ENCODE peak calls at places on chromosomes 11 and 22, in four cellular contexts. X is K562, H is H1, B is GM12878. J is an unnamed sample.

GRCh38 chr11:120117991-120118390 is 19.9 kb downstream of the TRIM29 start:
- DNase-seq in H (no peak), B (no peak), X (no peak), J (no peak)

GRCh38 chr11:9953994-9954626 is 290.2 kb downstream of the SWAP70 start:
- DNase-seq in B (no peak), X (no peak), H (no peak), J (no peak)

GRCh38 chr11:126654886-126655806 is 299.7 kb downstream of the ST3GAL4 start:
- DNase-seq in B (no peak), X (no peak), H (no peak), J (no peak)

GRCh38 chr22:20319041-20319744 is 667 bp downstream of the DGCR6L start:
- DNase-seq in B (no peak), X (peak), H (peak), J (peak)

GRCh38 chr11:76799061-76799804 is 16.1 kb downstream of the TSKU start:
- DNase-seq in B (no peak), X (peak), H (peak), J (peak)

GRCh38 chr11:126917531-126918204 is 82.9 kb downstream of the KIRREL3 start:
- DNase-seq in X (no peak), H (no peak), B (peak), J (no peak)

GRCh38 chr11:43989162-43989961 is 46.9 kb downstream of the C11orf96 start:
- DNase-seq in B (no peak), H (no peak), X (no peak), J (peak)

GRCh38 chr11:119661226-119661625 is 67.8 kb downstream of the NECTIN1 start:
- DNase-seq in X (no peak), H (no peak), B (no peak), J (no peak)

GRCh38 chr11:518463-519202 is 11.6 kb upstream of the RNH1 start:
- DNase-seq in H (peak), B (no peak), X (peak), J (peak)

GRCh38 chr11:110182886-110183285 is 89.7 kb downstream of the ZC3H12C start:
- DNase-seq in H (no peak), B (no peak), X (no peak), J (no peak)

GRCh38 chr22:19811811-19812771 is 42.6 kb downstream of the GNB1L start:
- DNase-seq in X (no peak), H (peak), B (no peak), J (peak)

GRCh38 chr11:109123811-109124787 is 297.9 kb upstream of the C11orf87 start:
- DNase-seq in X (no peak), B (no peak), H (no peak), J (no peak)

DNA sequence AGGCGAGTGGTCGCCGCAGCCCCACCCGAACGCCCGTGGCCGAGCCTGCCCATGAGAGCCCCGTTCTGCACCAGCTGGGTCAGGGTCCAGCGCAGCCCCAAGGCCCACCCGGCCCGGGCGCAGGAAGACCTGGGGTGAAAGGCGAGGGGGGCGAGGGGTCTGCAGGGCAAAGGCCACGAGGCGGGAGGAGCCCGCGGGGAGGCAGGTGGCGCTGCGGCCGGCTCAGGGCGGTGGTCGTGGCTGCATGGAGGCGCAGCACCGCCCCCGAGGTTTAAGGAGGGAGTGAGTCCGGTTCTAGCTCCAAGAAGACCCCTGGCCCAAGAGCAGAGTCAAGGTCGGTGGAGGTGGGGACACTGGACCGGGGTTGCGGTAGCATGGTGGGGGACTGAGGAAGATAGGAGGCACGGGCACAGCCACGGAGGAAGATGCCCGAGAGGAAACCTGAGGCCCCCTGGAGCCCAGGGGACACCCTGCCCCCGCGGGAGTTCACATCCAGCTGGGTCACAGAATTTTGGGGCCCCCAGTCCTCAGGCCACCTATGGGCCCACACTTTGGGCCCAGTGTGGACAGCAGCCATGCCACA is 498 bp upstream of the HDAC10 start:
- DNase-seq in X (no peak), B (no peak), H (no peak), J (no peak)
- TF ChIP-seq NRF1 in X (peak), B (no peak), H (no peak), J (no peak)

DNA sequence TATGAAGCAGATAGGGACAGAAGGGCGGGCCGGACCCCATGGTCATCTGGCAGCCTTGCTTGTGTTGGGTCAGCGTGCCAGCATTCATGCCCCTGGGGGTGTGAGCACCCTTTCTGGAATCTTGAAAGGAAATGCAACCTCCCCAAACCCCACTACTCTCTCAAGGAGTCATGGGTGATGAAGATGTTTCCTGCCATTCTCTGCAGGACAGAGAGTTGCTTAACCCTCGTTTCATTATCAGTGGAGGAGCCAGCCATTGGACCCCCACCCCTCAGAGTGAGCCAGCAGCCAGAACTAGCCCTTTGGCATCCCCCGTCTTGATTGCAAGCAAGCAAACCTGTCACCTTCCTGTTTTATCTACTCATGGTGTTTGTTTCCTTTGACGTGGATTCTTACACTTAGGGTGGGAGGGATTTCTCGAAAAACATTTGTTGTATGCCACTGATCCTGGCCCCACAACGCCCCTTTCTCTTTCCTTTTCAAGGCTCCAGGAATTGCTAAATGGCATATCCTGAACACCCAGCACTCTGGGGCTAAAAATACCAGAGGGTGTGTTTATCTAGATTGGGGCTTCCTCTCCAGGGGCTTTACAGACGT is 258.3 kb downstream of the ETS1 start:
- DNase-seq in B (no peak), X (no peak), H (no peak), J (no peak)
- TF ChIP-seq NRF1 in B (no peak), X (no peak), H (no peak), J (no peak)

GRCh38 chr11:67276821-67277230 is 10.6 kb downstream of the GRK2 start:
- DNase-seq in H (no peak), B (no peak), X (peak), J (no peak)
- TF ChIP-seq NRF1 in H (no peak), B (no peak), X (no peak), J (no peak)

GRCh38 chr11:131581006-131581405 is 210.6 kb downstream of the NTM start:
- DNase-seq in B (no peak), H (no peak), X (no peak), J (no peak)
- TF ChIP-seq NRF1 in B (no peak), H (no peak), X (no peak), J (no peak)

GRCh38 chr11:86919557-86920210 is 35.5 kb downstream of the FZD4 start:
- DNase-seq in H (no peak), B (no peak), X (peak), J (peak)
- TF ChIP-seq NRF1 in H (no peak), B (no peak), X (no peak), J (no peak)

DNA sequence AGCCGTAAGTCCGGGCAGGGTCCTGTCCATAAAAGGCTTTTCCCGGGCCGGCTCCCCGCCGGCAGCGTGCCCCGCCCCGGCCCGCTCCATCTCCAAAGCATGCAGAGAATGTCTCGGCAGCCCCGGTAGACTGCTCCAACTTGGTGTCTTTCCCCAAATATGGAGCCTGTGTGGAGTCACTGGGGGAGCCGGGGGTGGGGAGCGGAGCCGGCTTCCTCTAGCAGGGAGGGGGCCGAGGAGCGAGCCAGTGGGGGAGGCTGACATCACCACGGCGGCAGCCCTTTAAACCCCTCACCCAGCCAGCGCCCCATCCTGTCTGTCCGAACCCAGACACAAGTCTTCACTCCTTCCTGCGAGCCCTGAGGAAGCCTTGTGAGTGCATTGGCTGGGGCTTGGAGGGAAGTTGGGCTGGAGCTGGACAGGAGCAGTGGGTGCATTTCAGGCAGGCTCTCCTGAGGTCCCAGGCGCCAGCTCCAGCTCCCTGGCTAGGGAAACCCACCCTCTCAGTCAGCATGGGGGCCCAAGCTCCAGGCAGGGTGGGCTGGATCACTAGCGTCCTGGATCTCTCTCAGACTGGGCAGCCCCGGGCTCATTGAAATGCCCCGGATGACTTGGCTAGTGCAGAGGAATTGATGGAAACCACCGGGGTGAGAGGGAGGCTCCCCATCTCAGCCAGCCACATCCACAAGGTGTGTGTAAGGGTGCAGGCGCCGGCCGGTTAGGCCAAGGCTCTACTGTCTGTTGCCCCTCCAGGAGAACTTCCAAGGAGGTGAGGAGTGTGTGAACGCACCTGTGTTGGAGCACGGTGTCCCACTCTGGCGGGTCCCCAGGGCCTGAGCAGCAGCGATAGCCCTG is at the start of gene TAGLN:
- DNase-seq in H (peak), X (no peak), B (no peak), J (no peak)
- TF ChIP-seq NRF1 in H (no peak), X (no peak), B (no peak), J (no peak)

DNA sequence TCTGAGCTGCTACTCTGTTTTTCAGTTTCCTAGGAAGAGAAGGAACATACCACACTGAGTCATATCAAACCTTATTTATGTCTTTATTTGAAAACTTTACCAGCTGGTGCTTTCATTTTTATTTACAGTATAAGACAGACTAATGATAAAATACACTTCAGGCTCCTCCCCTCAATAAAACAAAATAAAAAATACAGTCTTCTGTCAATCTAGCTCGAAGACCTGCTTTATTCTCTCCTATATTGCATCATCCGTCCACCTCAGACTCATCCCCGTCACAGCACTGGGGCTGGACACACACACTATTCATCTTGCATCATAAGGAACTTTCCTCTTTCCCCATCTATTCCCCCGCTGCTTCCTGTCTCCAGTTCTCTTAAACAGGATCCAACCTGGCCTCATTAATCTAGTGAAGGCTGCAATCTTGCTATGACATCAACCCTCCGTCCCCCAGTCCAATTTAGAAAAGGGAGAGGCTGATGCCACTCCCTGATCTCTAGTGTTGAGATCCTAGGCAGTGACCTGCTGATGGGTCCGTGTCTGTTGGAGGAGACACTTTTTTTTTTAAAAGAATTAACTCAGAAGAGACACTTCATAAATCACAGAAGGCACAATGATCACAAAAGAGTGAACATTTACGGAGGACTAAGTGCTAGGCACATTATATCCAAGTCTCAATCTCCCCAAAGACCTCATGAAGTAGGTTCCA is 1.1 kb downstream of the XBP1 start:
- DNase-seq in X (peak), B (no peak), H (no peak), J (peak)
- TF ChIP-seq NRF1 in X (no peak), B (no peak), H (no peak), J (no peak)

GRCh38 chr22:48943567-48944432 is 883.9 kb downstream of the BRD1 start:
- DNase-seq in B (no peak), X (peak), H (peak), J (peak)
- TF ChIP-seq NRF1 in B (no peak), X (no peak), H (no peak), J (no peak)

J was measured in SK-N-SH.